ENCODE peak calls at places on chromosomes 3 and 15, in five cellular contexts. G is endothelial cell, Q is adrenal gland, H is A549, R is IMR-90. B is an unnamed sample.

GRCh38 chr3:147218976-147219375 is 187.4 kb downstream of the ZIC4 start:
- DNase-seq in G (no peak), Q (no peak), H (no peak), R (no peak), B (no peak)

GRCh38 chr3:197306374-197307086 is 8.1 kb upstream of the DLG1 start:
- DNase-seq in G (no peak), Q (no peak), H (no peak), R (peak), B (no peak)

GRCh38 chr3:177618873-177619771 is 421.8 kb upstream of the TBL1XR1 start:
- DNase-seq in G (no peak), Q (no peak), H (no peak), R (peak), B (no peak)

GRCh38 chr3:112653881-112654300 is 12.9 kb upstream of the CCDC80 start:
- DNase-seq in G (no peak), Q (no peak), H (peak), R (peak), B (peak)

GRCh38 chr15:72706266-72706665 is 20.3 kb downstream of the BBS4 start:
- DNase-seq in G (no peak), Q (no peak), H (peak), R (peak), B (no peak)

GRCh38 chr15:39181901-39182300 is 399.0 kb upstream of the THBS1 start:
- DNase-seq in G (no peak), Q (no peak), H (peak), R (peak), B (no peak)

GRCh38 chr15:50873935-50874353 is 34.5 kb upstream of the AP4E1 start:
- DNase-seq in G (no peak), Q (no peak), H (no peak), R (no peak), B (no peak)

GRCh38 chr3:182364323-182364722 is 429.0 kb upstream of the ATP11B start:
- DNase-seq in G (no peak), Q (no peak), H (no peak), R (no peak), B (no peak)

GRCh38 chr3:39378092-39378491 is 5.1 kb upstream of the SLC25A38 start:
- DNase-seq in G (peak), Q (peak), H (peak), R (peak), B (peak)

GRCh38 chr3:29694331-29694730 is 413.5 kb downstream of the RBMS3 start:
- DNase-seq in G (no peak), Q (no peak), H (no peak), R (no peak), B (no peak)

DNA sequence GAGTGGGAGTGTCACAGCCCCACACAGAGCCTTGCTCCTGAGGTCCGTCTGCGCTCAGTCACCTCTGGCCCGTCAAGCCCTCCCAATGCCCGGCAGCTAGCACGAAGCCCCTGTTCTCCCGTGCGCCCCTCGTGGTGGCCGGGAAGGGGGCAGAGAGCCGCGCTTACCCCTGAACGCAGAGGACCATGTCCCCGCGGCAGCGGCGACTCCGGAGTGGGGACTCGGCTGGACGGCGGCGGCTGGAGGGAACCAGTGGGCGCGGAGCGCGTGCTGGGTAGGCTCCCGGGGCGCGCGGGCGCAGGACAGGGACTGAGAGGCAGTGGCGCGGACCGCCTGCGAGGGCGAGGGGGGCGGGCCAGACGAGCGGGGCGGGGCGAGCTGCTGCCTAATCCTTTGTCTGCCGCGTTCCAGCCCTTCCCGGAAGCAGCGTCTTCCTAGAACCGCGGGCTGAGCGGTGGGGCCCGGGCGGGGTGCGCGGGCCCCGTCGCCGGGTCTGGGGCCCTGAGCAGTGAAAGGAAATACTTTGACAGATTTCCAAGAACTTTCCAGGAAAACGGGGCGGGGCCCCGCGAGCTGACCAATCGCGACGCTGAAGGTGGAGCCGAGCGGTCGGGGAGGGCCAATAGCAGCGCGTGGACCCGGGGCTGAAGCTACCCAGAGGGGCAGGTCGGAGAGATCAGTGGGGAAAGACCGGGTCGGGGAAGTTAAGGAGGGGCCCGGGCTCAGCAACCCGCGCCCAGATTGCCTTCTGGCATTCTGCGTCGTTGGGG is at the start of gene CISH:
- DNase-seq in G (peak), Q (peak), H (peak), R (peak), B (peak)
- TF ChIP-seq CTCF in G (peak), Q (peak), H (peak), R (peak), B (peak)

DNA sequence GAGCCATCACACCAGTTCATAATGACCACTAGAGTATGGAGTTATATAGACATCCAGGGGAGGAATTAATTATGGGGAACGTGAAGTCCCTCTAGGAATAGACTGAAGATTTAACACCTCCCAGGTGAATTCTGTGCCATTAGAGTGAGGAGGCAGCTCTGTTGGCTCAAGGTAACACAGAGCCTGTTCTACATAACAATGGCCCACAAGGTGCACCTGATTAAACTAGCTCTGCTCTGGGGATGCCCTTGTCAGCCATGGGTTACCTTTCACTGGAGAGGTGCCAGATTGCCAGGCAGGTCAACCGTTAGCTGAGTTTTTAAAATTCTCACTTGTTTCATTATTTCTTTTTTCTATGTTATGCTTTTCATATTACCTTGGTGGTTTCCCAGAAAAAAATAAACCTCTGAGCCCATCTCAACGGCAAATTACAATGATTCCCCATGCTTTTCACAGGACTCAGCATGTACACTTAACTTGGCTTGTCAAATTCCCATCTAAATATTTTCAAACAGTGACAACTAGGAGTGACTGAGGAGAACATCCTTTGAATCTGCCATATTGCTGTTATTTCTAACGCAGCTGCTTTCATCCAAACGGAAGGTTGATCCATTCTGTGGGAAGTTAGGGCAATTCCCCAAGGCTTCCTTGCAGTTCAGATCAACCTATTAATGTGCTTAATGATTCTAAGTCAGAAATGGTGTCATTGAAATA is 512.9 kb downstream of the MCTP2 start:
- DNase-seq in G (no peak), Q (no peak), H (no peak), R (no peak), B (no peak)
- TF ChIP-seq CTCF in G (no peak), Q (no peak), H (no peak), R (no peak), B (no peak)

DNA sequence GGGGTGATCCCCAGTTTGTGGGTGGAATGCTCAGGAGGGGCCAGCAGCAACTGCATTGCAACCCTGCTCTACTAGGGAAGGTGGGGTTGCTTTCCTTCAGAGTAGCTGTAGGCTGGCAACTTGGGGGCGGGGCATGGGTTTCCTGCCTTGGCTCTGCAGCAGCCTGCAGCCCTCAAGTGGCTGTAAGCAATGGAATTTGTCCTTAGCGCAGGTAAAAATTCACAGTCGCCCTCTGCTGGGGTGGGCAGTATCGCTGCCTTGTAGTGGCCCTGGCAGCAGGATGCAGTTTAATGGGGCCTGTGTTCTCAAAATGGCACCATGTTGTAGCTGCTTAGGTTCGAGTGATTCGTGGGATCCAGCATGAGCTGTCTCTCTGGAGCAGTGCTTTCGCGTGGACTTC is 29.8 kb downstream of the STT3B start:
- DNase-seq in G (peak), Q (no peak), H (no peak), R (no peak), B (no peak)
- TF ChIP-seq CTCF in G (peak), Q (no peak), H (no peak), R (no peak), B (no peak)

GRCh38 chr3:138412821-138413531 is 21.4 kb upstream of the ESYT3 start:
- DNase-seq in G (no peak), Q (peak), H (peak), R (peak), B (no peak)
- TF ChIP-seq CTCF in G (no peak), Q (no peak), H (no peak), R (no peak), B (no peak)

GRCh38 chr3:132180337-132180791 is 136.8 kb upstream of the ACP3 start:
- DNase-seq in G (peak), Q (no peak), H (peak), R (peak), B (no peak)
- TF ChIP-seq CTCF in G (peak), Q (peak), H (peak), R (peak), B (no peak)

GRCh38 chr3:40720863-40721262 is 196.1 kb downstream of the ZNF621 start:
- DNase-seq in G (no peak), Q (no peak), H (no peak), R (no peak), B (no peak)

GRCh38 chr3:40718209-40718608 is 193.4 kb downstream of the ZNF621 start:
- DNase-seq in G (no peak), Q (no peak), H (no peak), R (no peak), B (no peak)

GRCh38 chr3:40720351-40720750 is 195.6 kb downstream of the ZNF621 start:
- DNase-seq in G (no peak), Q (no peak), H (no peak), R (no peak), B (no peak)

GRCh38 chr3:40718681-40719080 is 193.9 kb downstream of the ZNF621 start:
- DNase-seq in G (no peak), Q (no peak), H (no peak), R (no peak), B (no peak)

DNA sequence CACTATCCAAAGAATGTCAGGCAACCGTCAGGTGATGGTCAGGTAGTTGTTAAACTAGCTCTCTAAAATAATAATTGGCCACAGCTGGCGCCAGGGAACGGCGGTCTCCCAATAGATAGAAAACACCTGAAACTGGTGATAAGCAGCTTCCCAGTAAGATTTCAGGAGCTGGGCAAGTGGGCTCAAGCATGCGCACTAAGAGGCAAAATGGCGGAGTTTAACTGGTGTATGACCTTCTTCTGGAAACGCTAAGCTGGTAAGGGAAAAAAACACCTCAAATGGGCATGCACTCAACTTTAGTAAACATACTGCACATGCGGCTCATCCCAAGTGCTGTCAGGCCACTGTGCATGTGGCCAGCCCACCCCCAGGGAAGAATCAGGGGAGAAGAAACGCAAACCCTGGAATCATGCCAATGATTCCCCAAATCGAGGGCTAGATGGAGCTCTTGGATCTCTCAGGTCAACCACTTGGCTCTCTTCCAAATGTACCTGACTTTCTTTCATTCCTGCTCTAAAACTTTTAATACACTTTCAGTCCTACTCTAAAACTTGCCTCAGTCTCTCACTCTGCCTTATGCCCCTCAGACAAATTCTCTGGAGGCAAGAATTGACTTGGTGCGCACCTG is 195.0 kb downstream of the ZNF621 start:
- DNase-seq in G (peak), Q (no peak), H (peak), R (no peak), B (no peak)
- TF ChIP-seq CTCF in G (no peak), Q (peak), H (peak), R (no peak), B (no peak)

DNA sequence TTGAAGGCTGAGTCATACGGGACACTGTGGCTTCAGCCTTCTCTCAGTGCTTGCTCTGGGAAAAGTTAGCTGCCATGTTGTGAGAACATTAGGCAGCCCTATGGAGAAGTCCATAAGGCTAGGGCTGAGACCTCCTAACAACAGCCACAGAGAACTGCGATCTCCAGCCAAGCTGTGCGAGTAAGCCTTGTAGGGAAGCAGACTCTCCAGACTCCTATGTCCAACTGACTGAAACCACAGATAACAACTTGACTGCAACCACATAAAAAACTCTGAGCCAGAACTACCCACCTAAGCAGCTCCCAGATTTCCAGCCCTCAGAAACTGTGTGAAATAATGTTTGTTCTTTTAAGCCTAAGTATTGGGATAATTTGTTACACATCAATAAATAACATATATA is 40.7 kb downstream of the DENND6A start:
- DNase-seq in G (no peak), Q (no peak), H (no peak), R (no peak), B (no peak)
- TF ChIP-seq CTCF in G (no peak), Q (no peak), H (no peak), R (no peak), B (no peak)

GRCh38 chr15:100919481-100920405 is 586 bp downstream of the LRRK1 start:
- DNase-seq in G (peak), Q (no peak), H (peak), R (peak), B (peak)
- TF ChIP-seq CTCF in G (no peak), Q (no peak), H (no peak), R (no peak), B (no peak)

GRCh38 chr15:45376967-45377629 is 1.2 kb downstream of the GATM start:
- DNase-seq in G (no peak), Q (no peak), H (no peak), R (no peak), B (no peak)

GRCh38 chr15:45378913-45379262 is 544 bp upstream of the GATM start:
- DNase-seq in G (no peak), Q (no peak), H (no peak), R (no peak), B (no peak)

GRCh38 chr15:45376300-45376928 is 1.9 kb downstream of the GATM start:
- DNase-seq in G (no peak), Q (no peak), H (no peak), R (no peak), B (no peak)

GRCh38 chr15:45377630-45378148 is 655 bp downstream of the GATM start:
- DNase-seq in G (no peak), Q (peak), H (no peak), R (no peak), B (peak)

DNA sequence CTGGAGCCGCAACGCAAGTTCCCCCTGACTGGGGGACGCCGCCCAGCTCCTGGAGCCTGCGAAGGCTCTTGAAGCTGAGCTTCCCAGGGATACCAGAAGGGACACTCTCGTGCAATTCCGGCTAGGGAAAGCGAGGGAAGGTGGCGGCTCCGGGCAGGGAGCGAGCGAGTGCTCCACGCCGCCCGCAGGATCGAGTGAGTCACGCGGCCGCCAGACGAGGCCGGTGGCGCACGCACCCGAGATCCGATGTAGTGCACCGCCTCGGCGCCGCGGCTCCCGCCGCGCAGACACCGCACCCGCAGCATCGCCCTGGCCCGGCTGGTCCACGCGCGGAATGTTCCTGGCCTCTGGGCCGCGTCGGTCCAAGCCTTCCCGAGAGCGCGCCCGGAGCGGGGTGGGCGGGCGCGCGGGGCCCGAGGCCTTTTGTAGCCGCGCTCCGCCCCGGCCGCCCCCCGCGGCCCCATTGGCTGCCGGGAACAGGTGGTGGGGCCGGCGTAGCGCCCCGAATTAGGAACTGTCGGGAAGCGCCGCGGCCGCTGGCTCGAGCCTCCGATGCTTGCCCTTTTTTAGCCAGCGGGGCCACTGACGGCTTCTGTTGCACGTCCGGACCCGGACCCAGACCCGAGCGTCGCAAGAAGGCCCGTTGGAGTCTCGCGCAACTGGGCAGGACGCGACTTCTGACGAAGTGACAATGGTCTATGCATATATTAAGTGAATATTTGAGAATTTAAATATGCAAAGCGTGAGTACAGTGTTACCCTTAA is at the start of gene GATM:
- DNase-seq in G (peak), Q (peak), H (peak), R (peak), B (peak)
- TF ChIP-seq CTCF in G (peak), Q (peak), H (no peak), R (peak), B (peak)